ENCODE peak calls at places on chromosomes 16 and 17, in nine cellular contexts. T is tibial artery; S is HFFc6; U is body of pancreas; G is GM10248; W is CD8-positive, alpha-beta T cell; E is B cell; C is psoas muscle; F is astrocyte of the spinal cord. X is an unnamed sample.

GRCh38 chr16:54936979-54937672 is 6.5 kb downstream of the IRX5 start:
- DNase-seq in E (no peak), W (no peak), U (no peak), C (no peak), F (peak; percentile 74), S (peak; percentile 32), T (no peak), G (no peak), X (peak; percentile 30)

GRCh38 chr17:34015253-34015652 is 239.8 kb upstream of the CCL2 start:
- DNase-seq in T (no peak), U (no peak), S (no peak), E (no peak), F (no peak), C (no peak), W (no peak), G (no peak), X (no peak)

GRCh38 chr17:18946536-18946935 is 5.4 kb upstream of the SLC5A10 start:
- DNase-seq in T (no peak), E (no peak), G (no peak), U (no peak), S (no peak), C (no peak), W (no peak), F (no peak), X (no peak)

GRCh38 chr16:2798723-2799204 is 494 bp downstream of the PRSS41 start:
- DNase-seq in G (no peak), W (no peak), F (no peak), U (no peak), C (no peak), E (no peak), S (no peak), T (no peak), X (no peak)

GRCh38 chr16:65634291-65634690 is 512.4 kb upstream of the CDH11 start:
- DNase-seq in E (no peak), F (no peak), C (no peak), G (no peak), U (no peak), S (no peak), T (no peak), W (no peak), X (no peak)

GRCh38 chr16:11800385-11800718 is 3.3 kb upstream of the ZC3H7A start:
- DNase-seq in T (no peak), E (no peak), W (no peak), S (no peak), F (no peak), G (no peak), U (no peak), C (no peak), X (no peak)

GRCh38 chr17:9291912-9292562 is 270.7 kb downstream of the NTN1 start:
- DNase-seq in U (peak; percentile 46), T (peak; percentile 57), G (peak; percentile 68), C (peak; percentile 30), F (peak; percentile 8), S (no peak), E (peak; percentile 43), W (peak; percentile 1), X (peak; percentile 66)

GRCh38 chr16:15605869-15606520 is 37.0 kb downstream of the MARF1 start:
- DNase-seq in F (no peak), C (no peak), E (no peak), U (no peak), S (no peak), T (no peak), W (no peak), G (no peak), X (no peak)

GRCh38 chr16:28873543-28874201 is 4.6 kb upstream of the ATP2A1 start:
- DNase-seq in F (no peak), G (peak; percentile 74), W (peak; percentile 37), S (no peak), E (peak; percentile 66), U (peak; percentile 36), C (no peak), T (no peak), X (peak; percentile 83)

GRCh38 chr16:84795338-84796053 is 24.3 kb upstream of the CRISPLD2 start:
- DNase-seq in W (no peak), F (peak; percentile 83), S (peak; percentile 82), U (peak; percentile 33), G (no peak), C (peak; percentile 83), T (peak; percentile 84), E (no peak), X (no peak)

GRCh38 chr17:77462101-77462500 is 321.3 kb downstream of the SEC14L1 start:
- DNase-seq in F (no peak), W (no peak), E (peak; percentile 61), T (no peak), S (no peak), U (no peak), G (no peak), C (no peak), X (peak; percentile 66)

GRCh38 chr17:18267927-18268711 is 7.7 kb downstream of the MIEF2 start:
- DNase-seq in F (peak; percentile 34), E (no peak), U (no peak), S (no peak), T (no peak), G (no peak), C (no peak), W (no peak), X (no peak)

GRCh38 chr17:6901086-6901485 is 69.6 kb upstream of the TEKT1 start:
- DNase-seq in C (no peak), S (no peak), U (no peak), G (no peak), E (no peak), F (no peak), W (no peak), T (no peak), X (no peak)

GRCh38 chr17:36085710-36086268 is 4.2 kb downstream of the CCL3 start:
- DNase-seq in W (no peak), T (no peak), G (no peak), C (no peak), S (no peak), F (no peak), E (no peak), U (no peak), X (no peak)

GRCh38 chr17:35341465-35341992 is 31.9 kb downstream of the SLFN11 start:
- DNase-seq in W (no peak), U (no peak), S (no peak), E (peak; percentile 78), F (no peak), C (no peak), T (no peak), G (peak; percentile 25), X (peak; percentile 36)

GRCh38 chr17:31508310-31509094 is 117.0 kb downstream of the RAB11FIP4 start:
- DNase-seq in G (peak; percentile 73), W (peak; percentile 56), S (no peak), U (no peak), E (peak; percentile 73), C (no peak), T (no peak), F (no peak), X (peak; percentile 71)

GRCh38 chr16:25823891-25824290 is 132.1 kb downstream of the HS3ST4 start:
- DNase-seq in W (no peak), C (no peak), E (no peak), S (no peak), G (no peak), F (no peak), U (no peak), T (no peak), X (no peak)

GRCh38 chr16:10622036-10622921 is 41.9 kb upstream of the EMP2 start:
- DNase-seq in E (no peak), S (no peak), U (no peak), G (no peak), T (no peak), C (no peak), W (no peak), F (no peak), X (no peak)

GRCh38 chr17:40499551-40500189 is 1.8 kb downstream of the TNS4 start:
- DNase-seq in U (peak; percentile 85), W (no peak), E (no peak), S (peak; percentile 39), F (peak; percentile 73), C (peak; percentile 87), T (peak; percentile 89), G (no peak), X (no peak)
- TF ChIP-seq CTCF in U (no peak), W (no peak), E (no peak), S (peak; percentile 38), F (no peak), C (no peak), T (no peak), G (no peak), X (no peak)

DNA sequence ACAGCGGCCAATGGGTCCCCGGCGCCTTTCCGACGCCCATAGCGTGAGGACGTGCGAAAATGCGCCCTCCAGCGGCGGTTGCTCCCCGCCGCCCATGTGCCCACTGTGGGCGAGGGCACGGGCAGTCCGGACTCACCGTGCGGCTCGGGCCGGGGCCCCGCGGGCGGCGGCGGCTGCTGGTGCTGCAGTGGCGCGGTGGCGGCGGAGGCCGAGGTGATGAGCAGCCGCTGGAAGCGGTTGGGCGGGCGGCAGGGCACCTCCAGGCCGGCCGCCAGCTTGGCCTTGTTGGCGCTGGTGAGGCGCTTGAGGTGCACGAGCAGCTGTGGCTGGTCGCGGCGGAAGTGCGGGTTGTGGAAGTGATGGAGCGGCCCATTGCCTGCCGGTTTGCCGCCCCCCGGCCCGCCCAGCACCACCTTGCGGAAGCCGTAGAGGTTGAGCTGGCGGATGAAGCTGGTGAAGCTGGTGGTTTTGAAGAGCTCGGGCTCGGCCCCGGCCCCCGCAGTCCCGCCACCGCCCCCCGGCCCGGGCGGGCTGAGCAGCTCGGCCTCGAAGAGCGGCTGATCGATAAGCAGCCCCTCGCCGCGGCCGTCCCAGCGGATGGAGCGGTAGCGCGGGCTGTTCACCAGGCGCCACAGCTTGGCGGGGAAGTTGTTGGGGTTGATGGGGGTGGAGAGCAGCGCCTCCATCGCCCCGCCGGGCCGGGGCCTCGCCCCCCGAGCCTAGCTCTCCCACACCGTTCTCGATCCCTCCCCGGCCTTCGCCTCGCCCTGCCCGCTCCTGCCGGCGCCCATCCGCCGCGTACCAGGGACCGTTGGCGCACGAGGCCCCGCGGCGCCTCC is at the start of gene HSF5:
- DNase-seq in S (no peak), W (peak; percentile 52), T (no peak), C (peak; percentile 28), U (no peak), E (peak; percentile 86), G (peak; percentile 56), F (peak; percentile 2), X (peak; percentile 75)
- TF ChIP-seq CTCF in S (peak; percentile 54), W (peak; percentile 68), T (no peak), C (no peak), U (no peak), E (peak; percentile 81), G (peak; percentile 37), F (peak; percentile 20), X (peak; percentile 57)

GRCh38 chr16:66903544-66904427 is 14.9 kb downstream of the CDH16 start:
- DNase-seq in U (no peak), E (no peak), T (no peak), F (no peak), S (no peak), W (no peak), C (no peak), G (no peak), X (no peak)
- TF ChIP-seq CTCF in U (no peak), E (no peak), T (no peak), F (no peak), S (no peak), W (no peak), C (no peak), G (no peak), X (no peak)

DNA sequence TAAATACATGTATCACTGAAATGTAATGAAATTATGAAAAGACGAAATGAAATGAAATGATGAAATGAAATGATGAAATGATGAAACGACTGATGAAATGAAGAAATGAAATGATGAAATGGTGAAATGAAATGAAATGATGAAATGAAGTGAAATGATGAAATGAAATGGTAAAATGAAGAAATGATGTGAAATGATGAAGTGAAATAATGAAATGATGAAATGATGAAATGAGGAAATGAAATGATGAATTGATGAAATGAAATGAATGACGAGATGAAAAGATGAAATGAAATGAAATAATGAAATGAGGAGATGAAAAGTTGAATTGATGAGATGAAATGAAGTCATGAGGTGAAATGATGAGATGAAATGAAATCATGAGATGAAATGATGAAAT is 594.7 kb downstream of the TP53TG3F start:
- DNase-seq in F (no peak), T (no peak), C (no peak), G (no peak), W (no peak), U (no peak), E (no peak), S (no peak), X (no peak)
- TF ChIP-seq CTCF in F (no peak), T (no peak), C (no peak), G (no peak), W (no peak), U (no peak), E (no peak), S (no peak), X (no peak)

X was measured in GM13977.